ENCODE peak calls at places on chromosomes 3 and 15, in five cellular contexts. J, T, L, Y and M are unnamed samples.

GRCh38 chr3:55330355-55330754 is 156.8 kb downstream of the WNT5A start:
- DNase-seq in J (no peak), Y (no peak), T (no peak), L (no peak), M (no peak)

GRCh38 chr15:32683906-32684584 is 33.8 kb upstream of the GREM1 start:
- DNase-seq in T (no peak), J (no peak), Y (no peak), L (no peak), M (no peak)

GRCh38 chr3:191263365-191263764 is 64.3 kb downstream of the OSTN start:
- DNase-seq in L (no peak), T (no peak), Y (no peak), J (no peak), M (no peak)

GRCh38 chr3:85254738-85255137 is 295.9 kb downstream of the CADM2 start:
- DNase-seq in Y (no peak), T (no peak), L (no peak), J (no peak), M (no peak)

GRCh38 chr3:120693439-120694172 is 11.6 kb upstream of the HGD start:
- DNase-seq in T (no peak), Y (no peak), L (no peak), J (no peak), M (no peak)

GRCh38 chr3:127081001-127081720 is 98.2 kb downstream of the PLXNA1 start:
- DNase-seq in Y (no peak), T (peak; percentile 16), L (no peak), J (peak; percentile 4), M (no peak)

GRCh38 chr15:76391309-76391708 is 54.7 kb downstream of the ISL2 start:
- DNase-seq in T (no peak), L (no peak), J (no peak), Y (no peak), M (no peak)

GRCh38 chr15:23686466-23687142 is 501 bp downstream of the NDN start:
- DNase-seq in J (no peak), Y (no peak), T (no peak), L (peak; percentile 51), M (no peak)

GRCh38 chr15:66862111-66862815 is 160.2 kb downstream of the SMAD6 start:
- DNase-seq in T (no peak), Y (no peak), J (no peak), L (no peak), M (no peak)

GRCh38 chr15:99467861-99468460 is 97.8 kb upstream of the MEF2A start:
- DNase-seq in T (no peak), Y (no peak), L (no peak), J (no peak), M (no peak)

GRCh38 chr15:74802862-74803447 is 9.7 kb upstream of the LMAN1L start:
- DNase-seq in L (no peak), Y (no peak), T (no peak), J (no peak), M (no peak)

GRCh38 chr15:43008150-43008549 is 87.6 kb upstream of the TTBK2 start:
- DNase-seq in L (no peak), T (no peak), Y (no peak), J (no peak), M (no peak)

GRCh38 chr15:89017370-89018066 is 70.7 kb upstream of the ABHD2 start:
- DNase-seq in J (peak; percentile 78), L (peak; percentile 93), Y (peak; percentile 44), T (peak; percentile 91), M (peak; percentile 98)

GRCh38 chr15:53710906-53711305 is 48.6 kb downstream of the WDR72 start:
- DNase-seq in Y (no peak), L (peak; percentile 56), J (no peak), T (no peak), M (no peak)

GRCh38 chr3:22996926-22997600 is 206.1 kb upstream of the UBE2E2 start:
- DNase-seq in T (no peak), Y (no peak), L (peak; percentile 18), J (no peak), M (no peak)
- H3K36me3 ChIP-seq in T (no peaks in the 10 kb centered on the region), Y (no peaks in the 10 kb centered on the region), L (no peaks in the 10 kb centered on the region), J (no peaks in the 10 kb centered on the region), M (no peaks in the 10 kb centered on the region)

GRCh38 chr15:41795996-41796395 is 21.7 kb downstream of the MAPKBP1 start:
- DNase-seq in L (no peak), Y (no peak), J (no peak), T (no peak), M (no peak)
- H3K27ac ChIP-seq in L (no peak overlapping the region), Y (no peak overlapping the region), J (peak overlapping the region; percentile 45), T (no peak overlapping the region), M (peak overlapping the region; percentile 33)

GRCh38 chr3:66486187-66486586 is 14.6 kb downstream of the LRIG1 start:
- DNase-seq in Y (no peak), L (no peak), T (no peak), J (no peak), M (no peak)

GRCh38 chr3:66487475-66487874 is 13.3 kb downstream of the LRIG1 start:
- DNase-seq in Y (no peak), L (no peak), T (no peak), J (no peak), M (no peak)

GRCh38 chr3:66486646-66487045 is 14.2 kb downstream of the LRIG1 start:
- DNase-seq in L (no peak), T (no peak), Y (no peak), J (no peak), M (no peak)

GRCh38 chr3:66484106-66484857 is 16.5 kb downstream of the LRIG1 start:
- DNase-seq in J (no peak), Y (no peak), L (peak; percentile 46), T (no peak), M (no peak)

DNA sequence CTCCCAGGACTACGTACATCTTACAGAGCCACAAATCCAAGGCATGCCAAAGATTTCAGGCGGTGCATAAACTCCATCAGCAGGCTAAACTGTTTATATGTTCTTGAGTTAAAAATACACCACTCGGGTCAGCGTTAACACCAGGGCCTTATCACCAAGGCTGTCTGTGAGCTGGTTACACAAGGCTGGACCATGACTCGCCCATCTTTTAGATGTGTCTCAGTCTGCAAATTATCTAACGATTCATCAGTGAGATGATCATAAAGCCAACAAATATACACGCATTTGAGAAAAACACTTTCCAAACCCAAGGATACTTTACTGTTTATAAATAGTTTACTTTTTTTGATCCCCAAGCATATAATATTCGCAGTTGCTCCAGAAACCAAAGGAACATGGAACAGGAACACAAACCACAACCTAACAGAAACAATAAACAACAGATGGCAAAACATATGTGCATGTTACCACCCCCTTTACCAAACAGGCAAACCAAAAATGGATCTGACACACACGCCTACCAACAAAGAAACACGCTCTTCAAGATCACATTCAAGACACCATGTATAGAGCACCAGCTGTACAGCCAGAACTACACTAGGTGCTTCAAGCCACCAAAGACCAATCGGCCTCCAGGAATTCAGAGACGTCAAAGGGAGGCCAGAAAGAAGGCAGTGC is 15.4 kb downstream of the LRIG1 start:
- DNase-seq in Y (no peak), J (no peak), T (no peak), L (no peak), M (peak; percentile 78)
- H3K4me1 ChIP-seq in Y (peaks cover 68% of the 10 kb centered on the region), J (peaks cover 89% of the 10 kb centered on the region), T (peaks cover 90% of the 10 kb centered on the region), L (peaks cover 95% of the 10 kb centered on the region), M (peaks cover 100% of the 10 kb centered on the region)

GRCh38 chr3:51698209-51698608 is 8.7 kb upstream of the GRM2 start:
- DNase-seq in J (no peak), L (no peak), T (no peak), Y (no peak), M (no peak)

GRCh38 chr3:51703026-51703775 is 3.7 kb upstream of the GRM2 start:
- DNase-seq in T (peak; percentile 31), L (peak; percentile 61), Y (no peak), J (no peak), M (no peak)

GRCh38 chr3:51702156-51702555 is 4.7 kb upstream of the GRM2 start:
- DNase-seq in T (no peak), J (no peak), L (no peak), Y (no peak), M (no peak)

GRCh38 chr3:51696954-51697353 is 9.9 kb upstream of the GRM2 start:
- DNase-seq in J (no peak), L (no peak), T (no peak), Y (no peak), M (no peak)

DNA sequence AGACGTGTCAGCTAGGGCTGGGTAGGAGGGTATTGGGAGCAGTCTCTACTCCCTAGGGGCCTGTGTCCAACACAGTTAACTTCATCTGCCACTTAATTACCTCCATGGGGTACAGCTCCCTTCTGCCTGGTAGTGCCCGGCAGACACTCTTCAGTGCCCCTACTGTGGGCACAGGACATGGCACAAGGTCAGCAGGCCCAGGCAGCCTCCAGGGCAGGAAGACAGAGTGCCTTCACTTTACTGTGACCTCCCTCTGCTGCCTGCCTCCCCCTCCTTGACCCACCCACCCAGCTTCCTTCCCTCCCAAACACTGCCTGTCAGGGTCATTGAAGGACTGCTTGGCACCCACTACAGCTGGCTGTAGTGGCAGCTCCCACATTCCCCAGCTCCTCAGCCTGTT is 6.5 kb upstream of the GRM2 start:
- DNase-seq in J (no peak), L (no peak), Y (no peak), T (no peak), M (no peak)
- H3K36me3 ChIP-seq in J (peaks cover 83% of the 10 kb centered on the region), L (no peaks in the 10 kb centered on the region), Y (peaks cover 24% of the 10 kb centered on the region), T (peaks cover 5% of the 10 kb centered on the region), M (peaks cover 15% of the 10 kb centered on the region)

GRCh38 chr3:58388550-58389061 is 45.0 kb downstream of the PDHB start:
- DNase-seq in L (peak; percentile 26), J (no peak), Y (no peak), T (no peak), M (no peak)

GRCh38 chr3:58387650-58388546 is 45.7 kb downstream of the PDHB start:
- DNase-seq in J (no peak), T (no peak), L (no peak), Y (no peak), M (no peak)

GRCh38 chr3:58394339-58394738 is 39.3 kb downstream of the PDHB start:
- DNase-seq in J (no peak), Y (no peak), T (no peak), L (no peak), M (no peak)

GRCh38 chr3:58391156-58391865 is 42.3 kb downstream of the PDHB start:
- DNase-seq in J (no peak), L (no peak), T (no peak), Y (no peak), M (no peak)

DNA sequence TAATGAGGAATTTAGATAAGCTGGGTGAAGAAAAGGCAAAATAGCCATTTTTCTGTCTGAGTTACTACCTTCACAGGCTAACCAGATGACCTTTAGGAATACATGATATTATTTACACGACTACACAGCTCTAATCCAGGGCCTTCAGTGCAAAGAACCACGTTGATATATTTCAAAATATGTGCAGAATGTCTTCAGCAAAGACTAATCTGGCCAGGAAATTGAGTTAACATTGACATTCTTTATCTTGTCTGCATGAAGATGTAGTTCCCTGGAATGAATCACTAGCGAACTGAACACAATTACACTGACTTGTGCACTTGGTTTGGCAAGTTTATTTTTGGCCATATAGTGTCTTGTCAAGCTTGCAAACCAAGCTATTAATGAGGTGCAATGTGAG is 41.4 kb downstream of the PDHB start:
- DNase-seq in Y (no peak), J (no peak), L (no peak), T (no peak), M (no peak)
- H3K27ac ChIP-seq in Y (no peak overlapping the region), J (peak overlapping the region; percentile 55), L (no peak overlapping the region), T (no peak overlapping the region), M (no peak overlapping the region)

GRCh38 chr15:40114218-40114617 is 5.5 kb upstream of the BMF start:
- DNase-seq in J (no peak), T (no peak), L (no peak), Y (no peak), M (no peak)
- H3K4me1 ChIP-seq in J (peaks cover 5% of the 10 kb centered on the region), T (peaks cover 5% of the 10 kb centered on the region), L (peaks cover 26% of the 10 kb centered on the region), Y (no peaks in the 10 kb centered on the region), M (peaks cover 6% of the 10 kb centered on the region)

GRCh38 chr3:48598323-48599076 is 3.4 kb upstream of the COL7A1 start:
- DNase-seq in T (peak; percentile 91), Y (no peak), J (peak; percentile 70), L (no peak), M (peak; percentile 65)
- H3K36me3 ChIP-seq in T (peaks cover 22% of the 10 kb centered on the region), Y (peaks cover 44% of the 10 kb centered on the region), J (peaks cover 47% of the 10 kb centered on the region), L (no peaks in the 10 kb centered on the region), M (peaks cover 47% of the 10 kb centered on the region)